ENCODE peak calls at places on chromosomes 11 and 22, in four cellular contexts. A, F, R and V are unnamed samples.

GRCh38 chr11:85826096-85826855 is 15.3 kb upstream of the SYTL2 start:
- DNase-seq in A (no peak), F (no peak), R (peak), V (peak)

GRCh38 chr22:32661737-32662586 is 139.5 kb upstream of the TIMP3 start:
- DNase-seq in A (no peak), F (no peak), R (no peak), V (no peak)

GRCh38 chr22:19942886-19943664 is 1.5 kb upstream of the TXNRD2 start:
- DNase-seq in A (no peak), F (no peak), R (peak), V (no peak)

GRCh38 chr11:121508449-121508848 is 55.7 kb upstream of the SORL1-AS1 start:
- DNase-seq in A (no peak), F (no peak), R (no peak), V (no peak)

GRCh38 chr11:67534070-67534679 is 10.9 kb upstream of the CABP2 start:
- DNase-seq in A (no peak), F (peak), R (no peak), V (peak)

GRCh38 chr22:23835773-23836144 is 3.0 kb downstream of the DERL3 start:
- DNase-seq in A (no peak), F (no peak), R (no peak), V (no peak)

GRCh38 chr11:15006139-15006759 is 34.1 kb upstream of the CALCA start:
- DNase-seq in A (no peak), F (peak), R (peak), V (no peak)

GRCh38 chr11:131033151-131033651 is 116.9 kb upstream of the SNX19 start:
- DNase-seq in A (no peak), F (peak), R (peak), V (peak)

GRCh38 chr11:20035701-20036601 is 124.3 kb downstream of the DBX1 start:
- DNase-seq in A (no peak), F (no peak), R (peak), V (peak)

GRCh38 chr22:27537481-27537891 is 264.1 kb downstream of the MN1 start:
- DNase-seq in A (no peak), F (no peak), R (no peak), V (no peak)

GRCh38 chr11:124536520-124536919 is 6.9 kb downstream of the OR8B12 start:
- DNase-seq in A (peak), F (peak), R (peak), V (peak)

GRCh38 chr11:108496643-108497256 is 1.4 kb downstream of the POGLUT3 start:
- DNase-seq in A (no peak), F (no peak), R (peak), V (peak)

GRCh38 chr11:11578542-11578941 is 43.3 kb downstream of the GALNT18 start:
- DNase-seq in A (no peak), F (no peak), R (no peak), V (no peak)

DNA sequence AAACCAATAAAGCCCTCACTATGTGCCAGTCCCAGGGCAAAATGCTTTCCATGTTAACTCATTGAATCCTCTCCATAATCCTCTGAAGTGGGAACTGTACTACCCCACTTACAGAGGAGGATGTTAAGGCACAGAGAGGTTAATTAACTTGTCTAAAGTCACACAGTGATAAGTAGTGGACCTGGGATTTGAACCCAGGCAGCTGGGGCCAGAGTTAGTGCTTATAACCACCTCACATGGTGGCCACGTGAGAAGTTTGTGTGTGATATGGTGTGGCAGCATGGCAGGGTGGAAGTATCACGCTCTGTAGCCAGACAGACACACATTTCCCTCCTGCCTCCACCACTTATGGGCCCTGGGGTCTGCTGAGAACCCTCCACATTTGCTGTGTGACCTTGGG is 16.5 kb downstream of the PARVG start:
- DNase-seq in A (no peak), F (no peak), R (no peak), V (no peak)
- TF ChIP-seq JUND in A (no peak), F (no peak), R (no peak), V (no peak)

GRCh38 chr22:41311487-41311886 is 10.2 kb downstream of the ZC3H7B start:
- DNase-seq in A (no peak), F (no peak), R (peak), V (no peak)
- TF ChIP-seq JUND in A (no peak), F (no peak), R (peak), V (no peak)

GRCh38 chr11:2818021-2818420 is 67.6 kb downstream of the CDKN1C start:
- DNase-seq in A (no peak), F (no peak), R (no peak), V (no peak)
- TF ChIP-seq JUND in A (no peak), F (no peak), R (no peak), V (no peak)

GRCh38 chr11:74347381-74347780 is 35.9 kb upstream of the P4HA3 start:
- DNase-seq in A (no peak), F (no peak), R (no peak), V (no peak)
- TF ChIP-seq JUND in A (no peak), F (no peak), R (no peak), V (no peak)

DNA sequence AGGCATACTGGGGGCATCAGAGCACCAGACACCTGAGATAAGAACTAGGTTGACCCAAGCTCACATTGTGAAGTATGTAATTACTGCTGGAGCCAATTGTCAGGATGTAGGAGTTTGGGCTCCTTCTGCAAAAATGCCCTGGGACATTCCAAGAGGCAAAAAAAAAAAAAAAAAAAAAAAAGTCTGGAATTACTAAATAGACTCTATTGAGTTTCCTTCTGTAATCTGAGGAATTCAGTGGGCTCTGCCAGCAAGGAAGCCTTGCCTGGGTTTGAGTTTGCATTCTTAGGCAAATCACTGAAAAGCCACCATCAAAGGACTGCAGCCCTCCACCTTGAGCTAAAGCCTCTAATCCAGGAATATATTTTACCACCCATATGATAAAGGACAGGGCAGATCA is 8.0 kb upstream of the CAVIN3 start:
- DNase-seq in A (no peak), F (no peak), R (no peak), V (no peak)
- TF ChIP-seq JUND in A (no peak), F (no peak), R (no peak), V (no peak)

GRCh38 chr11:102900346-102900745 is 25.6 kb upstream of the MMP12 start:
- DNase-seq in A (no peak), F (no peak), R (no peak), V (no peak)
- TF ChIP-seq JUND in A (no peak), F (no peak), R (no peak), V (no peak)